ENCODE peak calls at places on chromosomes 13 and 19, in nine cellular contexts. X, E, Q, A, S, Z, P, F and M are unnamed samples.

GRCh38 chr19:23071087-23071511 is 45.7 kb upstream of the ZNF730 start:
- DNase-seq in X (peak; percentile 3), E (peak; percentile 64), Q (no peak), A (no peak), S (no peak), Z (peak; percentile 14), P (peak; percentile 91), F (no peak), M (no peak)

GRCh38 chr19:43306097-43306496 is 36.8 kb upstream of the PSG9 start:
- DNase-seq in X (no peak), E (no peak), Q (no peak), A (no peak), S (peak; percentile 78), Z (no peak), P (no peak), F (no peak), M (no peak)

GRCh38 chr19:16200038-16200775 is 2.5 kb downstream of the AP1M1 start:
- DNase-seq in X (peak; percentile 33), E (peak; percentile 78), Q (no peak), A (peak; percentile 78), S (no peak), Z (peak; percentile 57), P (peak; percentile 86), F (no peak), M (peak; percentile 75)

GRCh38 chr19:36688058-36688457 is 646 bp downstream of the ZNF567 start:
- DNase-seq in X (no peak), E (no peak), Q (no peak), A (no peak), S (no peak), Z (no peak), P (no peak), F (no peak), M (no peak)

GRCh38 chr19:43767818-43768217 is 13.0 kb downstream of the KCNN4 start:
- DNase-seq in X (no peak), E (no peak), Q (no peak), A (no peak), S (no peak), Z (no peak), P (peak; percentile 44), F (no peak), M (no peak)

GRCh38 chr19:7788933-7789323 is 25.9 kb downstream of the CLEC4M start:
- DNase-seq in X (no peak), E (no peak), Q (no peak), A (no peak), S (no peak), Z (no peak), P (no peak), F (no peak), M (no peak)

GRCh38 chr13:44622259-44622658 is 46.1 kb upstream of the TSC22D1 start:
- DNase-seq in X (no peak), E (no peak), Q (no peak), A (no peak), S (no peak), Z (no peak), P (peak; percentile 29), F (no peak), M (no peak)

GRCh38 chr19:17931532-17932191 is 1.2 kb upstream of the CCDC124 start:
- DNase-seq in X (no peak), E (no peak), Q (no peak), A (no peak), S (no peak), Z (no peak), P (peak; percentile 34), F (no peak), M (peak; percentile 53)

GRCh38 chr13:76440568-76440967 is 445.6 kb downstream of the KCTD12 start:
- DNase-seq in X (no peak), E (no peak), Q (no peak), A (no peak), S (no peak), Z (no peak), P (no peak), F (no peak), M (no peak)

GRCh38 chr19:31969110-31969509 is 376.3 kb upstream of the ZNF507 start:
- DNase-seq in X (no peak), E (no peak), Q (no peak), A (no peak), S (no peak), Z (no peak), P (no peak), F (no peak), M (no peak)

GRCh38 chr13:49441846-49442245 is 2.0 kb downstream of the CAB39L start:
- DNase-seq in X (peak; percentile 85), E (no peak), Q (no peak), A (no peak), S (peak; percentile 63), Z (no peak), P (no peak), F (no peak), M (no peak)

GRCh38 chr13:63287926-63288325 is 1872.3 kb upstream of the PCDH20 start:
- DNase-seq in X (no peak), E (no peak), Q (no peak), A (no peak), S (no peak), Z (no peak), P (no peak), F (no peak), M (no peak)

DNA sequence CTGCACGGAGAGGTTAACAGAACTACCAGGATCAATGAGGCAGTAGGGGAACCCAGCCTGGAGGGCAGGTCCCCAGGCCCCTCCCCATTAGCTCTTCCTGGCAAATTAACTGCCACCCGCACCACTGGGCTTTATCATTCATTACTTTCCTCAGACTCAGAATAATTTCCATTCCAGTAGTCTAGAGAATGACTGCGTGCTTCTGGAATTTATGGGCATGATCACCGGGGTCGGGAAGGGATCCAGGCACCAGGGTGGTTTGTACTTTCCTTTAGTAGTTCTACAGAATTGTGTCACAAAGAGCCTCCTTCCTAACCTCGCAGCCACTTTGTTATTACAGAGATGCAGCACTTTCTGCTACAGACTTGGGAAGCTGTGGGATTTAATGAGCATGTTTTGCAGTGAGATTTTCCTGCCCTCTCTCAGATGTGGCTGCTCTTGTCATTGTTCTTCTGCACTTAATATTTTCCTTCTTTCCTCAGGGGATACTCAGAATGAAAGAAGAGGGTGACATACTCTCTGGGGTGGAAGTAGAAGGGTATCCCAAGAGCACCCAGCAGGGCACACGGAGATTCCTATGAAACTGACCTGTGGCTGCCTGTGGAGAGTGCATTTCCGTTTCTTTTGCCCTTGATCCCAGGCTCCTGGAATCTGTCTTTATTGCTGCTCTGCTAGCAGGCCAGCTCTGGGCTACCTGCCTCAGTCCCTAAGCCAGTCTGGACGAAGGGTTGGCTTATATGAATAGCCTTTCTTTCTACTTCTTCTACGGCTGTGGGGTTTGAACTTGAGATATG is 285.0 kb upstream of the SLC10A2 start:
- DNase-seq in X (no peak), E (no peak), Q (no peak), A (peak; percentile 42), S (peak; percentile 59), Z (no peak), P (no peak), F (no peak), M (peak; percentile 41)
- H3K4me1 ChIP-seq in X (no peaks in the 10 kb centered on the region), E (peaks cover 28% of the 10 kb centered on the region), Q (no peaks in the 10 kb centered on the region), A (peaks cover 12% of the 10 kb centered on the region), S (no peaks in the 10 kb centered on the region), Z (no peaks in the 10 kb centered on the region), P (no peaks in the 10 kb centered on the region), F (no peaks in the 10 kb centered on the region), M (no peaks in the 10 kb centered on the region)

DNA sequence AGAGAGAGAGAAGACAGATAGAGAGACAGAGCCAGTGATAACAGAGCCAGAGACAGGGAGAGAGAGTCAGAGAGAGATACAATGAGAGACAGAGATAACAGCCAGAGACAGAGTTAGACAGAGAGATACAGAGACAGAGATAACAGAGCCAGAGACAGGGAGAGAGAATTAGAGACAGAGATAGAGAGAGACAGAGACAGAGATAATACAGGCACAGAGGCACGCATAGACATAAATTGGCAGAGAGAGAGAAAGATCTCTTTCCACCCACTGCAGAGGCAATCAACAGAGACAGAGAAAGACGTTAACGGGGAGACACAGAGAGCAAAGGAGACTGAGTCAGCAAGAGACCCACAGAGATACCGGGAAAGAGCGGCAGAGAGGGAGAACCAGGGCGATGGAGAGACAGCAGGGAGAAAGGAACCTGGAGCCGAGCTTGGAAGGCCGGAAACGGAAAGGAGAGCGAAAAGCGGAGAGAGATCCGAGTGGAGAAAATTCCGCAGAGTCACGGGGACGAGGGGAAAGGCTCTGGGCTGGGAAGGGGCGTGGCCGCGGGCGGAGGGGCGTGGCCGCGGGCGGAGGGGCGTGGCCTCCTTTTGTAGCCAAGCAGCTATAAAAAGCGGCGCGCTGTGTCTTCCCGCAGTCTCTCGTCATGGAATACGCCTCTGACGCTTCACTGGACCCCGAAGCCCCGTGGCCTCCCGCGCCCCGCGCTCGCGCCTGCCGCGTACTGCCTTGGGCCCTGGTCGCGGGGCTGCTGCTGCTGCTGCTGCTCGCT is at the start of gene TNFSF9:
- DNase-seq in X (peak; percentile 59), E (peak; percentile 95), Q (peak; percentile 58), A (peak; percentile 86), S (peak; percentile 94), Z (peak; percentile 88), P (peak; percentile 99), F (peak; percentile 90), M (peak; percentile 94)
- H3K4me1 ChIP-seq in X (no peaks in the 10 kb centered on the region), E (peaks cover 10% of the 10 kb centered on the region), Q (peaks cover 20% of the 10 kb centered on the region), A (peaks cover 6% of the 10 kb centered on the region), S (peaks cover 24% of the 10 kb centered on the region), Z (peaks cover 7% of the 10 kb centered on the region), P (peaks cover 13% of the 10 kb centered on the region), F (peaks cover 19% of the 10 kb centered on the region), M (peaks cover 6% of the 10 kb centered on the region)

GRCh38 chr13:33679658-33680012 is 138.3 kb upstream of the RFC3 start:
- DNase-seq in X (no peak), E (no peak), Q (no peak), A (no peak), S (no peak), Z (no peak), P (no peak), F (no peak), M (no peak)

GRCh38 chr13:33683376-33683775 is 134.6 kb upstream of the RFC3 start:
- DNase-seq in X (no peak), E (no peak), Q (no peak), A (no peak), S (no peak), Z (no peak), P (no peak), F (no peak), M (no peak)

GRCh38 chr13:33678906-33679657 is 138.9 kb upstream of the RFC3 start:
- DNase-seq in X (peak; percentile 1), E (peak; percentile 72), Q (no peak), A (peak; percentile 86), S (peak; percentile 90), Z (peak; percentile 21), P (no peak), F (peak; percentile 81), M (peak; percentile 79)

GRCh38 chr13:33678084-33678483 is 139.9 kb upstream of the RFC3 start:
- DNase-seq in X (no peak), E (no peak), Q (no peak), A (no peak), S (no peak), Z (no peak), P (no peak), F (no peak), M (no peak)

GRCh38 chr13:33682020-33682564 is 135.9 kb upstream of the RFC3 start:
- DNase-seq in X (no peak), E (no peak), Q (no peak), A (no peak), S (no peak), Z (peak; percentile 13), P (no peak), F (no peak), M (no peak)
- H3K4me1 ChIP-seq in X (no peaks in the 10 kb centered on the region), E (peaks cover 2% of the 10 kb centered on the region), Q (no peaks in the 10 kb centered on the region), A (peaks cover 29% of the 10 kb centered on the region), S (peaks cover 21% of the 10 kb centered on the region), Z (peaks cover 2% of the 10 kb centered on the region), P (no peaks in the 10 kb centered on the region), F (peaks cover 12% of the 10 kb centered on the region), M (no peaks in the 10 kb centered on the region)

DNA sequence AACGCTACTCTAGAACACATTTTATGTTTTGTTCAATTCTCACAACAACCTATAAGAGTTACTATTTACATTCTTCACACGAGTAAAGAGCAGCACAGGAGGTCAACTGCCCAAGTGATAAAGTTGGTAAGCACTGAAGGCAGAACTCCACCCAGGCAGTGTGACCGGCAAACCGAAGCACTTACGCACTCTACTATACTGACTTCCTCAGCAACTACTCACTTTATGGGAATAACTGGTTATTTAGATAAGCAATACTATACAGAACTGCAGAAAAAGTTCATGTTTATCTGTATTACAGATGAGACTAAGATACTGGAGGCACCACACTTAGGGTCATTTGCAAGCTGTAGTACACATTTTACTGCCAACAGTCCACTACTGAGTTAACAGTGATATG is 28.8 kb downstream of the FOXO1 start:
- DNase-seq in X (no peak), E (no peak), Q (no peak), A (no peak), S (no peak), Z (no peak), P (no peak), F (no peak), M (peak; percentile 48)
- H3K4me1 ChIP-seq in X (no peaks in the 10 kb centered on the region), E (peaks cover 72% of the 10 kb centered on the region), Q (peaks cover 74% of the 10 kb centered on the region), A (peaks cover 8% of the 10 kb centered on the region), S (peaks cover 3% of the 10 kb centered on the region), Z (peaks cover 88% of the 10 kb centered on the region), P (peaks cover 5% of the 10 kb centered on the region), F (peaks cover 13% of the 10 kb centered on the region), M (peaks cover 11% of the 10 kb centered on the region)